ENCODE peak calls at places on chromosome 5, in four cellular contexts. Y, H, K and W are unnamed samples.
A peak's percentile ranks its signal among the peaks of the same experiment; 100 is the strongest.

GRCh38 chr5:81631124-81631523 is 119.8 kb downstream of the SSBP2 start:
- DNase-seq in Y (no peak), H (no peak), K (no peak), W (no peak)

GRCh38 chr5:761206-761771 is 23.2 kb downstream of the ZDHHC11B start:
- DNase-seq in Y (no peak), H (no peak), K (no peak), W (no peak)

GRCh38 chr5:133295520-133295919 is 243.7 kb downstream of the HSPA4 start:
- DNase-seq in Y (no peak), H (no peak), K (no peak), W (no peak)

GRCh38 chr5:66333192-66333591 is 189.1 kb downstream of the SREK1 start:
- DNase-seq in Y (peak; percentile 29), H (no peak), K (no peak), W (no peak)

GRCh38 chr5:157388148-157388547 is 71.9 kb upstream of the NIPAL4 start:
- DNase-seq in Y (no peak), H (no peak), K (peak; percentile 34), W (no peak)

GRCh38 chr5:114179134-114179533 is 182.7 kb upstream of the KCNN2 start:
- DNase-seq in Y (no peak), H (no peak), K (no peak), W (no peak)

GRCh38 chr5:150562832-150563231 is 54.9 kb downstream of the NDST1 start:
- DNase-seq in Y (no peak), H (peak; percentile 56), K (no peak), W (peak; percentile 59)

GRCh38 chr5:34001231-34001935 is 6.5 kb downstream of the AMACR start:
- DNase-seq in Y (no peak), H (no peak), K (no peak), W (no peak)

GRCh38 chr5:138466058-138466899 is 1.0 kb downstream of the EGR1 start:
- DNase-seq in Y (no peak), H (no peak), K (peak; percentile 37), W (no peak)

DNA sequence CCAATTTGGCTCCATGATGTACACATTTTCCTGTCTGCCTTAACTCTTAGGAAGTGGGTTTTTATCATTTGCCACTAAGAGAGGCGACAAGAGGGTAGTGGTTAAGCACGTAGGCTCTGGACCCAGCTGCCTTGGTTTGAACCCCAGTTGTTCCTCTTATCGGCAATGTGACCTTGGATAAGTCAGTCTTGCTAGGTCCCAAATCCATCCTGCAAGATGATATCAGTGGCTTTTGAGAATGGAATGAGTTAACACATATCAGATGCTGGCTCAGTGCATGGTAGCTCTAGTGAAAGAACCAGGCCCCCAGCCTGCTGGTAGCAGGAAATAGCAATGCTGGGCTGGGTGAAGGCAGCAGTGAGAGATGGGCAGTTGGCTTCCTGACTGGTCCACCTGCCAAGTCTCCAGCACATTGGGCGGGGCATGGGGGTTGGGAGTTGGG is 72.5 kb downstream of the STK10 start:
- DNase-seq in Y (no peak), H (no peak), K (no peak), W (no peak)
- H3K4me1 ChIP-seq in Y (peaks cover 39% of the 10 kb centered on the region), H (no peaks in the 10 kb centered on the region), K (no peaks in the 10 kb centered on the region), W (peaks cover 11% of the 10 kb centered on the region)

GRCh38 chr5:4230905-4231561 is 635.4 kb downstream of the IRX1 start:
- DNase-seq in Y (no peak), H (no peak), K (no peak), W (no peak)

GRCh38 chr5:4229866-4230265 is 634.2 kb downstream of the IRX1 start:
- DNase-seq in Y (no peak), H (no peak), K (no peak), W (no peak)

GRCh38 chr5:4232084-4232483 is 636.5 kb downstream of the IRX1 start:
- DNase-seq in Y (no peak), H (no peak), K (no peak), W (no peak)

GRCh38 chr5:4230531-4230904 is 634.9 kb downstream of the IRX1 start:
- DNase-seq in Y (no peak), H (no peak), K (no peak), W (no peak)

DNA sequence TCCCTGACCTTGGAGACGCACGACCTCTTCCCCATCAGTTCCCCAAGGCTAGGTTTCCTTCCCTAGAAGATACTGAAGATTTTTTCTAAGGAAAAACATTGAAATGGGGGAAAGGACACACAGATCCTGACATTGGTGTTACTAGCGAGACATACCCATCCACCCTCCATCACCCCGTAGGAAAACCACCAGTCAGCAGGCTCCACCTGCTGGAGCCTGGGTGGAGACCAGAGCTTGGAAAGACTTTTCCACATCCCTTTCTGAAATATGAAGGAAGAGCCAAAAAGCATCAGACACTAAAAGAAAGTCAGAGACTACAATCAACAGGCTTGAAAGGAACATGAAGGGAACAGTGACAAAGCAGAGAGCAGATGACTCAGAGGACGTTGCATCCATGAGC is 638.0 kb downstream of the IRX1 start:
- DNase-seq in Y (no peak), H (no peak), K (no peak), W (no peak)
- TF ChIP-seq CTCF in Y (peak; percentile 20), H (no peak), K (no peak), W (peak; percentile 19)

DNA sequence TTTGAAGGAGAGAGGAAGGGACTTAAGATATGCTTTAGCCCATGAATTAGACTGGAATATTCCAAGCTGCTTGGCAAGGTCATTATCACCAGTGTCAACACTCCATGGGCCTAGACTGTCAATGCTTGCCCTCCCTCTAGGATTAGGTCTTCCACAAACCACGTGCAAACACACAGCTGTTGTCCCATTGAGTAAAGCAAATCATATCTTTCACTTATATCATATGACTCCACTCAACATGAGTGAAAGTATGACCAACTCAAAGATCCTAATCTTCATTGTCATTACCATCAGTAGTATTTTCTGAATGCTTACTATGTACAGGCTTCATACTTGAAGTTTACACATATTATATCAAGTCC is 57.0 kb upstream of the GRAMD2B start:
- DNase-seq in Y (no peak), H (no peak), K (peak; percentile 46), W (no peak)
- H3K4me1 ChIP-seq in Y (no peaks in the 10 kb centered on the region), H (peaks cover 22% of the 10 kb centered on the region), K (peaks cover 67% of the 10 kb centered on the region), W (peaks cover 22% of the 10 kb centered on the region)

GRCh38 chr5:75588666-75589065 is 22.6 kb upstream of the ANKDD1B start:
- DNase-seq in Y (no peak), H (no peak), K (no peak), W (no peak)

GRCh38 chr5:75584641-75585040 is 26.6 kb upstream of the ANKDD1B start:
- DNase-seq in Y (no peak), H (no peak), K (no peak), W (no peak)
- TF ChIP-seq CTCF in Y (no peak), H (peak; percentile 29), K (peak; percentile 60), W (peak; percentile 35)

GRCh38 chr5:59261969-59262368 is 631.6 kb downstream of the PDE4D start:
- DNase-seq in Y (no peak), H (no peak), K (no peak), W (no peak)
- H3K4me1 ChIP-seq in Y (peaks cover 70% of the 10 kb centered on the region), H (no peaks in the 10 kb centered on the region), K (no peaks in the 10 kb centered on the region), W (no peaks in the 10 kb centered on the region)